ENCODE peak calls at places on chromosome 20, in nine cellular contexts. One of them, this sample, is unnamed.

GRCh38 chr20:25584905-25585704 is at the start of gene NINL:
- DNase-seq in AG04450: no peak
- DNase-seq in heart right ventricle: peak
- DNase-seq in coronary artery: no peak
- DNase-seq in hepatocyte: peak
- DNase-seq in GM12865: no peak
- DNase-seq in cardiac fibroblast: peak
- DNase-seq in fibroblast of villous mesenchyme: peak
- DNase-seq in AG04449: no peak
- DNase-seq in this sample: peak

GRCh38 chr20:47815866-47816265 is 30.6 kb upstream of the SULF2 start:
- DNase-seq in AG04450: no peak
- DNase-seq in heart right ventricle: no peak
- DNase-seq in coronary artery: no peak
- DNase-seq in hepatocyte: no peak
- DNase-seq in GM12865: no peak
- DNase-seq in cardiac fibroblast: no peak
- DNase-seq in fibroblast of villous mesenchyme: no peak
- DNase-seq in AG04449: no peak
- DNase-seq in this sample: no peak

GRCh38 chr20:11394145-11394833 is 523.4 kb upstream of the BTBD3 start:
- DNase-seq in AG04450: peak
- DNase-seq in heart right ventricle: no peak
- DNase-seq in coronary artery: no peak
- DNase-seq in hepatocyte: no peak
- DNase-seq in GM12865: peak
- DNase-seq in cardiac fibroblast: peak
- DNase-seq in fibroblast of villous mesenchyme: peak
- DNase-seq in AG04449: peak
- DNase-seq in this sample: peak

GRCh38 chr20:8756410-8756809 is 312.5 kb upstream of the PLCB4 start:
- DNase-seq in AG04450: peak
- DNase-seq in heart right ventricle: no peak
- DNase-seq in coronary artery: no peak
- DNase-seq in hepatocyte: peak
- DNase-seq in GM12865: no peak
- DNase-seq in cardiac fibroblast: peak
- DNase-seq in fibroblast of villous mesenchyme: peak
- DNase-seq in AG04449: peak
- DNase-seq in this sample: peak

GRCh38 chr20:60528141-60528540 is 569.9 kb downstream of the CDH26 start:
- DNase-seq in AG04450: no peak
- DNase-seq in heart right ventricle: no peak
- DNase-seq in coronary artery: no peak
- DNase-seq in hepatocyte: no peak
- DNase-seq in GM12865: no peak
- DNase-seq in cardiac fibroblast: no peak
- DNase-seq in fibroblast of villous mesenchyme: no peak
- DNase-seq in AG04449: no peak
- DNase-seq in this sample: no peak

GRCh38 chr20:20211988-20212518 is 155.9 kb upstream of the INSM1 start:
- DNase-seq in AG04450: no peak
- DNase-seq in heart right ventricle: no peak
- DNase-seq in coronary artery: no peak
- DNase-seq in hepatocyte: no peak
- DNase-seq in GM12865: no peak
- DNase-seq in cardiac fibroblast: no peak
- DNase-seq in fibroblast of villous mesenchyme: no peak
- DNase-seq in AG04449: no peak
- DNase-seq in this sample: no peak

GRCh38 chr20:59159091-59159821 is 4.4 kb upstream of the ZNF831 start:
- DNase-seq in AG04450: no peak
- DNase-seq in heart right ventricle: no peak
- DNase-seq in coronary artery: no peak
- DNase-seq in hepatocyte: no peak
- DNase-seq in GM12865: no peak
- DNase-seq in cardiac fibroblast: no peak
- DNase-seq in fibroblast of villous mesenchyme: no peak
- DNase-seq in AG04449: no peak
- DNase-seq in this sample: no peak

GRCh38 chr20:48523191-48523757 is 304.5 kb downstream of the PREX1 start:
- DNase-seq in AG04450: no peak
- DNase-seq in heart right ventricle: no peak
- DNase-seq in coronary artery: peak
- DNase-seq in hepatocyte: peak
- DNase-seq in GM12865: peak
- DNase-seq in cardiac fibroblast: peak
- DNase-seq in fibroblast of villous mesenchyme: peak
- DNase-seq in AG04449: no peak
- DNase-seq in this sample: peak

GRCh38 chr20:1185781-1186334 is 1.1 kb upstream of the TMEM74B start:
- DNase-seq in AG04450: no peak
- DNase-seq in heart right ventricle: peak
- DNase-seq in coronary artery: no peak
- DNase-seq in hepatocyte: peak
- DNase-seq in GM12865: peak
- DNase-seq in cardiac fibroblast: peak
- DNase-seq in fibroblast of villous mesenchyme: peak
- DNase-seq in AG04449: no peak
- DNase-seq in this sample: peak
- H3K4me3 ChIP-seq in AG04450: peak
- H3K4me3 ChIP-seq in heart right ventricle: peak
- H3K4me3 ChIP-seq in coronary artery: peak
- H3K4me3 ChIP-seq in hepatocyte: peak
- H3K4me3 ChIP-seq in GM12865: no peak
- H3K4me3 ChIP-seq in cardiac fibroblast: peak
- H3K4me3 ChIP-seq in fibroblast of villous mesenchyme: peak
- H3K4me3 ChIP-seq in AG04449: peak
- H3K4me3 ChIP-seq in this sample: peak

DNA sequence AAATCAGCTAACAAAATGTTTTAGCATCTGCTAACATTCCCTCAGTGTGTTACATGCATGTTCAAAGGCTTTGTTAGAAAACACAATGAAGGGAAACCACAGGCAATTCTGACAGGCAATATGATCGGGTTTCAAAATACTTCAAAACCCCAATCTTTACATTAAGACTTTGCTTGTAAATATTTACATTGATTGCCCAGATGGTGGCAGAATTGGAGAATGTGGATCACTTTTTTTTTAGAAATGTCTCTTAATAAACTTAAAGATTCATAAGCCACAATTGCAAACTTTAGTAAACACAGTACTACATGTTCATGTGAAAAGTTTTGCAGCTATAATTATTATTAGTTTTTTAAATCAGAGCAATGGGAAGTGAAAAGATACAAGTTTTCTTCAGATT is 928.5 kb upstream of the FLRT3 start:
- DNase-seq in AG04450: no peak
- DNase-seq in heart right ventricle: no peak
- DNase-seq in coronary artery: no peak
- DNase-seq in hepatocyte: no peak
- DNase-seq in GM12865: peak
- DNase-seq in cardiac fibroblast: no peak
- DNase-seq in fibroblast of villous mesenchyme: no peak
- DNase-seq in AG04449: no peak
- DNase-seq in this sample: no peak
- TF ChIP-seq CTCF in AG04450: no peak
- TF ChIP-seq CTCF in heart right ventricle: no peak
- TF ChIP-seq CTCF in coronary artery: no peak
- TF ChIP-seq CTCF in hepatocyte: peak
- TF ChIP-seq CTCF in GM12865: no peak
- TF ChIP-seq CTCF in cardiac fibroblast: no peak
- TF ChIP-seq CTCF in fibroblast of villous mesenchyme: no peak
- TF ChIP-seq CTCF in AG04449: no peak
- TF ChIP-seq CTCF in this sample: no peak

DNA sequence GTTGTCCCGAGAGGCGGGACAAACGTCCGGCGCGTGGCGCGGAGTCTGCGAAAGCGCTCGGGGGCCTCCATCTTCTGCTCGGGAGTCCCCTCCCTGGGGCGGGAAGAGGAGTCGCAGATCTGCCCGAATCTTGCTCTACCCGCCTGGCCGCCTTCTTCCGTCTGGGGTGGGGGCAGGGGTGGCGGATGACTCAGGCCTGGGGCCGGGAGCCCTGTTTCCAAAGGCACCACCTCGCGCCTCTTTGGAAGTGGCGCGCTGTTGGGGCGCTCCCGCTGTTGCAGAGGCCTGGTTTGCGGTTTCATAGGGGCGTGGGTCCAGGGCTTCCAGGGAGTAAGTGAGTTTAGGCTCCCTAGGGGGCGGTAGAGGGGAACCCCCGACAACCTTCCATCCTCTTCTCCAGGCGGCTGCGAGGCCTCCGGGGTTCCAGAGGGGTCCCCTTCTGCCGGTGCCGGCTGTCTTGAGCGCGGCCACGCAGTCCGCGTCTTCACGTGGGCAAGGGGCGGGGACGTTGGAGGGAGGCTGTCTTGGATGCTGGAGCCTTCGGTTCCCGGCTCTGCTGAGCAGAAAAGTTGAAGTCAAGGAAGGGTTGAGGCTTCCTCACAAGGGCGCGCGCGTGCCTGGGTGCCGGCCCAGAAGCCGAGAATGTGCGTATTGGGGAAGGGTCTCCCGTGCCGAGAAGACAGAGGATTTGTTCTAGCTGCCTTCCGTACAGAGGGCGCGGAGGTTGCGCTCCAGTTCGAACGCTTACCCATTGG is 2.6 kb upstream of the TFAP2C start:
- DNase-seq in AG04450: no peak
- DNase-seq in heart right ventricle: no peak
- DNase-seq in coronary artery: no peak
- DNase-seq in hepatocyte: peak
- DNase-seq in GM12865: no peak
- DNase-seq in cardiac fibroblast: no peak
- DNase-seq in fibroblast of villous mesenchyme: peak
- DNase-seq in AG04449: no peak
- DNase-seq in this sample: peak
- H3K4me3 ChIP-seq in AG04450: no peak
- H3K4me3 ChIP-seq in heart right ventricle: no peak
- H3K4me3 ChIP-seq in coronary artery: peak
- H3K4me3 ChIP-seq in hepatocyte: no peak
- H3K4me3 ChIP-seq in GM12865: no peak
- H3K4me3 ChIP-seq in cardiac fibroblast: no peak
- H3K4me3 ChIP-seq in fibroblast of villous mesenchyme: no peak
- H3K4me3 ChIP-seq in AG04449: no peak
- H3K4me3 ChIP-seq in this sample: no peak

GRCh38 chr20:46348972-46349741 is 40.9 kb upstream of the CDH22 start:
- DNase-seq in AG04450: no peak
- DNase-seq in heart right ventricle: peak
- DNase-seq in coronary artery: no peak
- DNase-seq in hepatocyte: peak
- DNase-seq in GM12865: peak
- DNase-seq in cardiac fibroblast: peak
- DNase-seq in fibroblast of villous mesenchyme: peak
- DNase-seq in AG04449: no peak
- DNase-seq in this sample: peak
- TF ChIP-seq CTCF in AG04450: peak
- TF ChIP-seq CTCF in heart right ventricle: peak
- TF ChIP-seq CTCF in coronary artery: peak
- TF ChIP-seq CTCF in hepatocyte: peak
- TF ChIP-seq CTCF in GM12865: peak
- TF ChIP-seq CTCF in cardiac fibroblast: peak
- TF ChIP-seq CTCF in fibroblast of villous mesenchyme: peak
- TF ChIP-seq CTCF in AG04449: peak
- TF ChIP-seq CTCF in this sample: peak

GRCh38 chr20:34927736-34928135 is 27.9 kb downstream of the GSS start:
- DNase-seq in AG04450: no peak
- DNase-seq in heart right ventricle: no peak
- DNase-seq in coronary artery: no peak
- DNase-seq in hepatocyte: no peak
- DNase-seq in GM12865: no peak
- DNase-seq in cardiac fibroblast: no peak
- DNase-seq in fibroblast of villous mesenchyme: peak
- DNase-seq in AG04449: no peak
- DNase-seq in this sample: no peak

GRCh38 chr20:34928411-34928810 is 27.2 kb downstream of the GSS start:
- DNase-seq in AG04450: no peak
- DNase-seq in heart right ventricle: no peak
- DNase-seq in coronary artery: no peak
- DNase-seq in hepatocyte: no peak
- DNase-seq in GM12865: no peak
- DNase-seq in cardiac fibroblast: no peak
- DNase-seq in fibroblast of villous mesenchyme: no peak
- DNase-seq in AG04449: no peak
- DNase-seq in this sample: no peak

GRCh38 chr20:34923414-34923813 is 32.2 kb downstream of the GSS start:
- DNase-seq in AG04450: no peak
- DNase-seq in heart right ventricle: no peak
- DNase-seq in coronary artery: no peak
- DNase-seq in hepatocyte: no peak
- DNase-seq in GM12865: no peak
- DNase-seq in cardiac fibroblast: no peak
- DNase-seq in fibroblast of villous mesenchyme: no peak
- DNase-seq in AG04449: no peak
- DNase-seq in this sample: no peak

GRCh38 chr20:34925341-34925740 is 30.3 kb downstream of the GSS start:
- DNase-seq in AG04450: no peak
- DNase-seq in heart right ventricle: no peak
- DNase-seq in coronary artery: no peak
- DNase-seq in hepatocyte: no peak
- DNase-seq in GM12865: no peak
- DNase-seq in cardiac fibroblast: no peak
- DNase-seq in fibroblast of villous mesenchyme: no peak
- DNase-seq in AG04449: no peak
- DNase-seq in this sample: no peak

GRCh38 chr20:34925981-34926380 is 29.6 kb downstream of the GSS start:
- DNase-seq in AG04450: no peak
- DNase-seq in heart right ventricle: no peak
- DNase-seq in coronary artery: no peak
- DNase-seq in hepatocyte: no peak
- DNase-seq in GM12865: no peak
- DNase-seq in cardiac fibroblast: no peak
- DNase-seq in fibroblast of villous mesenchyme: no peak
- DNase-seq in AG04449: no peak
- DNase-seq in this sample: no peak
- H3K4me3 ChIP-seq in AG04450: no peak
- H3K4me3 ChIP-seq in heart right ventricle: no peak
- H3K4me3 ChIP-seq in coronary artery: no peak
- H3K4me3 ChIP-seq in hepatocyte: no peak
- H3K4me3 ChIP-seq in GM12865: no peak
- H3K4me3 ChIP-seq in cardiac fibroblast: no peak
- H3K4me3 ChIP-seq in fibroblast of villous mesenchyme: no peak
- H3K4me3 ChIP-seq in AG04449: no peak
- H3K4me3 ChIP-seq in this sample: no peak